ENCODE peak calls at places on chromosomes 5 and 9, in eight cellular contexts. P is MCF 10A; W is GM13976; Q is fibroblast of mammary gland; U is AG09319; I is colonic mucosa; V is CD8-positive, alpha-beta T cell; F is bronchial epithelial cell. M is an unnamed sample.

GRCh38 chr5:2724831-2725230 is 26.6 kb downstream of the IRX2 start:
- DNase-seq in P (no peak), W (no peak), Q (no peak), U (no peak), I (no peak), V (no peak), F (no peak), M (no peak)

GRCh38 chr9:70080481-70081119 is 37.0 kb downstream of the MAMDC2 start:
- DNase-seq in P (peak; percentile 65), W (no peak), Q (peak; percentile 95), U (peak; percentile 45), I (no peak), V (no peak), F (peak; percentile 58), M (no peak)

GRCh38 chr5:75510836-75511434 is 494 bp downstream of the CERT1 start:
- DNase-seq in P (peak; percentile 29), W (peak; percentile 36), Q (peak; percentile 13), U (no peak), I (peak; percentile 63), V (peak; percentile 41), F (no peak), M (peak; percentile 65)

GRCh38 chr9:22144226-22144625 is 135.1 kb upstream of the CDKN2B start:
- DNase-seq in P (no peak), W (no peak), Q (peak; percentile 28), U (no peak), I (no peak), V (no peak), F (peak; percentile 74), M (no peak)

GRCh38 chr5:169706758-169707450 is 69.8 kb downstream of the DOCK2 start:
- DNase-seq in P (peak; percentile 74), W (no peak), Q (peak; percentile 88), U (no peak), I (no peak), V (no peak), F (peak; percentile 37), M (no peak)

GRCh38 chr5:59943721-59944120 is 50.2 kb upstream of the PDE4D start:
- DNase-seq in P (no peak), W (no peak), Q (no peak), U (no peak), I (peak; percentile 19), V (no peak), F (no peak), M (no peak)

GRCh38 chr5:142501890-142502289 is 177.1 kb upstream of the SPRY4 start:
- DNase-seq in P (no peak), W (no peak), Q (no peak), U (no peak), I (no peak), V (no peak), F (no peak), M (no peak)

GRCh38 chr5:62720036-62720441 is 141.4 kb downstream of the LRRC70 start:
- DNase-seq in P (peak; percentile 34), W (peak; percentile 44), Q (peak; percentile 26), U (no peak), I (no peak), V (no peak), F (peak; percentile 55), M (peak; percentile 43)

GRCh38 chr9:88523056-88523455 is 11.9 kb upstream of the NXNL2 start:
- DNase-seq in P (peak; percentile 41), W (no peak), Q (peak; percentile 72), U (no peak), I (no peak), V (no peak), F (peak; percentile 47), M (no peak)

GRCh38 chr5:103774736-103775135 is 212.1 kb upstream of the NUDT12 start:
- DNase-seq in P (no peak), W (no peak), Q (no peak), U (no peak), I (no peak), V (no peak), F (peak; percentile 39), M (no peak)

GRCh38 chr5:83877911-83878706 is 157.5 kb upstream of the HAPLN1 start:
- DNase-seq in P (no peak), W (no peak), Q (peak; percentile 8), U (peak; percentile 29), I (no peak), V (no peak), F (no peak), M (no peak)

GRCh38 chr9:33124046-33124445 is 43.1 kb downstream of the B4GALT1 start:
- DNase-seq in P (no peak), W (no peak), Q (no peak), U (no peak), I (no peak), V (no peak), F (no peak), M (no peak)

GRCh38 chr9:33123632-33124031 is 43.5 kb downstream of the B4GALT1 start:
- DNase-seq in P (no peak), W (no peak), Q (no peak), U (no peak), I (no peak), V (no peak), F (no peak), M (no peak)

GRCh38 chr9:33125441-33125840 is 41.7 kb downstream of the B4GALT1 start:
- DNase-seq in P (no peak), W (no peak), Q (no peak), U (no peak), I (no peak), V (no peak), F (no peak), M (no peak)

GRCh38 chr9:33125871-33126822 is 41.0 kb downstream of the B4GALT1 start:
- DNase-seq in P (no peak), W (no peak), Q (peak; percentile 73), U (no peak), I (no peak), V (no peak), F (peak; percentile 79), M (no peak)

GRCh38 chr9:33124716-33125378 is 42.3 kb downstream of the B4GALT1 start:
- DNase-seq in P (no peak), W (peak; percentile 66), Q (peak; percentile 40), U (no peak), I (no peak), V (no peak), F (no peak), M (no peak)
- TF ChIP-seq CTCF in P (no peak), W (peak; percentile 19), Q (no peak), U (no peak), I (no peak), V (no peak), F (no peak), M (peak; percentile 16)

DNA sequence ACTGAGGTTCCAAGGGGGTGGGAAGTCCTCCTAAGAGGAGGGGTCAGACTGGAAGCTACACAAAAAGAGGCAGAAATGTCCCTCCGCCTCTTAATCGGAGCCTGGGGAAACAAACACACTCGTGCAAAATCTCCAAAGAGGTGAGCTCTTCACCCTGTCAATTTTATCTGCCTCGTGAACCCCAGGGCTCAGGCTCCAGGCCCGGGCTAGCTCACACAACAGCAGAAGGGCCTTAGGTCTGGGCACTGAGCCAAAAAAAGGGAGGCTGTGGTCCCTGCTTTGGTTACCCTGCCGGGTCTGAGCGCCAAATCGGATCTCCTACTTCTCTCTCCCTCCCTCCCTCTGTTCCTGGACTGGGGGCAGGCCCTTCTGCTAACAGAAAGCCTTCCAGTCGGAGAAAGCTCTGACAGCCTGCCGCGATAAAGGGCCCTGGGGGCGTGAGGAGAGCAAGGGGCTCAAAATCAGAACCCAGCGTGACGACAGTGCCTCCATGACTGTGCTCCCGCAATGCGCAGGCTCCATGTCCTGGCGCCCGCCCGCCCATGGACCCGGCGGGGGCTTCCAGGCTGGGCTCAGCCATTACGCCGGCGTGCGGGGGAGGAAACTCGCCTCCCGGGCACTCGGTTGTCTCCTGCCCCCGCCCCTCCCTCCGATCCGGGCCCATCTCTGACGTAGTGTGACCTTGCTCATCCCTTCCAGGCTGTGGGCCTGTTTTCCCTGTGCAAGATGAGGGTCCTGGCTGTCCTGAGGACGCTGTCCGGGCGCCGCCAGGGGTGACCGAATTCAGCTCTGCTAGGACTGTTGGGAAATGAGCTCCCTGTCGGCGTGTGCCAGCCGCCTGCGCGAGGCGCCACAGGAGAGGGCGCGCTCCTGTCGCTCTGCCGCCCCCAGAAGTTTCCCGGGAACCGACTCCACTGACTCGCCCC is 865 bp upstream of the SLC22A4 start:
- DNase-seq in P (peak; percentile 91), W (peak; percentile 83), Q (peak; percentile 89), U (peak; percentile 67), I (peak; percentile 84), V (peak; percentile 71), F (peak; percentile 59), M (peak; percentile 70)
- TF ChIP-seq CTCF in P (peak; percentile 19), W (no peak), Q (no peak), U (peak; percentile 28), I (no peak), V (no peak), F (peak; percentile 35), M (peak; percentile 33)

GRCh38 chr9:93206576-93207155 is 22.7 kb downstream of the WNK2 start:
- DNase-seq in P (no peak), W (no peak), Q (no peak), U (no peak), I (no peak), V (no peak), F (no peak), M (no peak)

GRCh38 chr9:93207326-93207814 is 23.4 kb downstream of the WNK2 start:
- DNase-seq in P (no peak), W (no peak), Q (peak; percentile 34), U (peak; percentile 19), I (no peak), V (no peak), F (no peak), M (no peak)

GRCh38 chr9:93209097-93209496 is 25.2 kb downstream of the WNK2 start:
- DNase-seq in P (no peak), W (no peak), Q (no peak), U (no peak), I (peak; percentile 86), V (no peak), F (no peak), M (no peak)

GRCh38 chr9:93209576-93210323 is 25.8 kb downstream of the WNK2 start:
- DNase-seq in P (no peak), W (no peak), Q (no peak), U (no peak), I (no peak), V (no peak), F (no peak), M (no peak)

DNA sequence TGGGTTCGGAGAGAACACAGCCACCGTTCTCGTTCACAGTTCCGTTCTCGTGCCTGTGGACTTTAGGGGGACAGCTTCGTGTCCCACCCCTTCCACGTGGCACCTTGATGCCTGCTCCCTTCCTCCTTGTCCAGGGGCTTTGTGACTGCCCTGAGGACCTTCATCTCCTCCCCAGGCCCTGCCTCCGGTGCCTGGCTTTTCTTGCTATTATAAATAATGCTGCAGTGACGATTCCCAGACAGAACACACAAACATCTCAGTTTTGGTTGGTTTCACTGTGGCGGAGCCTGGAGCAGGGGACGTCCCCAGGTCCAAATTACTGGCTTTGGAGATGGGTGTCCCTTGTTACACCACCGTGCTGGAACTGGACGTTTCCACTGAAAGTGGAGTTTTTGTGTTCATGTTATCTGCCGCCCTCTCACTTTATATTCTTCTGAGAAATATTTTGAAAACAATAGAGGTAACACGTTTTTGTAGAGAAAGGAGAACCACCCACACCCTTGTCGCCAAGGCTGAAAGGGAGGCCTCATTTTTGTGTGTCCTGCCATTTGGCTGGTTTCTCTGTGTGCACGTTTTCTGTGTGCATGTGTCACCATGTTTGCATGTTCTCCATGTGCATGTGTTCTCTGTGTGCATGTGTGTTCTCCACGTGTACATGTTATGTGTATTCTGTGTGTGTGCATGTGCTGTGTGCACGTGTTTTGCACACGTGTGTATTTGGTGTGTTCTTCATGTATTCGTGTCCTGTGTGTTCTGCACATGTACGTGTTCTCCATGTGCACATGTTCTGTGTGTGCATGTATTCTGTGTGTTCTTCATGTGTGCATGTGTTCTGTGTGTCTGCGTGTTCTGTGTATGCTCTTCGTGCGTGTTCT is 24.2 kb downstream of the WNK2 start:
- DNase-seq in P (no peak), W (no peak), Q (no peak), U (no peak), I (no peak), V (no peak), F (no peak), M (no peak)
- TF ChIP-seq CTCF in P (no peak), W (no peak), Q (no peak), U (no peak), I (no peak), V (no peak), F (no peak), M (no peak)

GRCh38 chr9:95087659-95088242 is 229.8 kb downstream of the FANCC start:
- DNase-seq in P (peak; percentile 60), W (no peak), Q (no peak), U (no peak), I (no peak), V (no peak), F (peak; percentile 58), M (no peak)
- TF ChIP-seq CTCF in P (no peak), W (no peak), Q (peak; percentile 9), U (peak; percentile 33), I (no peak), V (no peak), F (peak; percentile 58), M (peak; percentile 38)